ENCODE peak calls at places on chromosomes 4 and X, in eight cellular contexts. T is endodermal cell; L is effector memory CD4-positive, alpha-beta T cell; O is right atrium auricular region; E is cardiac muscle cell; I is trophoblast cell; U is A549; S is mesenchymal stem cell. R is an unnamed sample.

GRCh38 chrX:149527705-149528104 is 13.1 kb upstream of the EOLA1 start:
- DNase-seq in S (peak; percentile 52), T (peak; percentile 59), U (peak; percentile 53), O (no peak), E (peak; percentile 12), L (no peak), I (peak; percentile 31), R (peak; percentile 18)

GRCh38 chr4:173538148-173538902 is 8.3 kb upstream of the HAND2 start:
- DNase-seq in U (no peak), I (no peak), O (no peak), L (no peak), T (peak; percentile 75), S (peak; percentile 72), E (peak; percentile 58), R (no peak)

GRCh38 chr4:175377203-175377602 is 434.9 kb downstream of the GPM6A start:
- DNase-seq in S (no peak), T (no peak), U (no peak), I (no peak), E (no peak), O (no peak), L (no peak), R (no peak)

GRCh38 chr4:87026795-87027495 is 92.1 kb downstream of the AFF1 start:
- DNase-seq in O (no peak), E (no peak), S (no peak), I (no peak), L (no peak), T (no peak), U (no peak), R (no peak)

GRCh38 chr4:186108391-186108790 is 3.9 kb downstream of the FAM149A start:
- DNase-seq in I (no peak), T (no peak), S (no peak), L (no peak), E (no peak), O (no peak), U (no peak), R (no peak)

GRCh38 chr4:185082549-185082948 is 60.5 kb upstream of the SLC25A4 start:
- DNase-seq in E (no peak), U (no peak), O (no peak), I (no peak), S (no peak), L (no peak), T (no peak), R (no peak)

GRCh38 chr4:46329118-46329976 is 60.6 kb downstream of the GABRA2 start:
- DNase-seq in E (peak; percentile 67), O (no peak), S (peak; percentile 77), U (peak; percentile 8), T (peak; percentile 78), L (no peak), I (no peak), R (peak; percentile 66)

GRCh38 chrX:153608821-153609220 is 9.9 kb upstream of the CCNQ start:
- DNase-seq in E (no peak), S (no peak), I (no peak), T (no peak), U (no peak), L (no peak), O (no peak), R (no peak)

GRCh38 chr4:139887378-139887801 is 221.8 kb downstream of the MGST2 start:
- DNase-seq in O (no peak), L (no peak), U (no peak), E (no peak), I (no peak), S (peak; percentile 46), T (no peak), R (no peak)

GRCh38 chr4:112509243-112510190 is 6.5 kb downstream of the NEUROG2 start:
- DNase-seq in O (no peak), S (no peak), L (no peak), U (no peak), E (no peak), T (peak; percentile 78), I (no peak), R (no peak)

GRCh38 chrX:56793533-56794320 is 64.7 kb downstream of the NBDY start:
- DNase-seq in T (peak; percentile 26), O (peak; percentile 52), I (no peak), E (no peak), U (no peak), L (no peak), S (no peak), R (no peak)

GRCh38 chr4:165844151-165844550 is 28.9 kb upstream of the TLL1 start:
- DNase-seq in S (no peak), U (no peak), I (no peak), O (no peak), T (no peak), E (no peak), L (no peak), R (no peak)

GRCh38 chr4:25030283-25031076 is at the start of gene LGI2:
- DNase-seq in E (peak; percentile 70), I (peak; percentile 17), U (no peak), S (no peak), O (no peak), T (peak; percentile 81), L (no peak), R (peak; percentile 63)

GRCh38 chr4:32831104-32831503 is 2110.9 kb downstream of the PCDH7 start:
- DNase-seq in S (no peak), L (no peak), I (no peak), T (no peak), O (no peak), E (no peak), U (no peak), R (no peak)

GRCh38 chr4:78938474-78938867 is 767 bp downstream of the PAQR3 start:
- DNase-seq in L (no peak), I (no peak), E (no peak), O (no peak), S (peak; percentile 14), T (no peak), U (no peak), R (no peak)

GRCh38 chrX:151902813-151903591 is 9.7 kb upstream of the MAGEA4 start:
- DNase-seq in O (peak; percentile 72), U (peak; percentile 90), L (no peak), I (peak; percentile 49), S (peak; percentile 61), T (no peak), E (no peak), R (peak; percentile 53)

GRCh38 chr4:85376285-85376684 is 98.7 kb upstream of the ARHGAP24 start:
- DNase-seq in I (no peak), O (no peak), E (no peak), S (no peak), L (no peak), U (no peak), T (no peak), R (no peak)

GRCh38 chr4:30821891-30822612 is 101.9 kb downstream of the PCDH7 start:
- DNase-seq in I (no peak), L (no peak), O (no peak), S (peak; percentile 68), U (peak; percentile 0), E (no peak), T (no peak), R (peak; percentile 96)

GRCh38 chr4:129998436-129999150 is 902.6 kb downstream of the C4orf33 start:
- DNase-seq in O (no peak), U (no peak), I (peak; percentile 2), E (no peak), T (no peak), S (no peak), L (no peak), R (no peak)

GRCh38 chrX:48981178-48981577 is 9.5 kb upstream of the KCND1 start:
- DNase-seq in O (no peak), T (no peak), L (no peak), U (no peak), E (no peak), S (no peak), I (no peak), R (no peak)

GRCh38 chr4:8233672-8234484 is 34.8 kb downstream of the SH3TC1 start:
- DNase-seq in L (no peak), I (no peak), E (no peak), S (no peak), T (no peak), U (no peak), O (no peak), R (no peak)

GRCh38 chr4:99653921-99654890 is 3.4 kb downstream of the C4orf54 start:
- DNase-seq in I (no peak), S (no peak), L (no peak), U (no peak), O (no peak), T (no peak), E (no peak), R (peak; percentile 24)
- H3K4me1 ChIP-seq in I (no peaks in the 10 kb centered on the region), S (peaks cover 8% of the 10 kb centered on the region), L (no peaks in the 10 kb centered on the region), U (no peaks in the 10 kb centered on the region), O (no peaks in the 10 kb centered on the region), T (no peaks in the 10 kb centered on the region), E (no peaks in the 10 kb centered on the region), R (peaks cover 26% of the 10 kb centered on the region)

DNA sequence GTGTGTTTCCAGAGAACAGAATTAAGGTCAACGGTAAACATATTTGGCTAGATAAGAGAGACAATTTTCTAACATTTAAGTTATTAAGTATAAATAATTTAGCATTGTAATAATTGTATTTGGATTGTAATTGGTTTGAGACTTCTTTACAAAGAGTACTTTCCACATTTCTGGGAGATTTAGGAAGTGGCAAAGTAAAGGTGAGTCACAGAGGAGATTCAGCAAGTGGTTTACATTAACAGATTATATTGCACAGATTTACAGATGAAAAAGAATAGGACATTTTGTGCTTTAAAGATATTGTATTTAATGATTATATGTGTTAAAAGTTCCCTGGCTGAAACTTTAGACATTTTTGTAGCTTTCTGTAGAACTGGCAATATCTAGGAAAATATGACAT is 584.4 kb upstream of the AADAT start:
- DNase-seq in U (no peak), L (no peak), I (no peak), E (no peak), T (no peak), S (no peak), O (no peak), R (no peak)
- H3K27ac ChIP-seq in U (no peak overlapping the region), L (no peak overlapping the region), I (no peak overlapping the region), E (no peak overlapping the region), T (no peak overlapping the region), S (no peak overlapping the region), O (no peak overlapping the region), R (no peak overlapping the region)

DNA sequence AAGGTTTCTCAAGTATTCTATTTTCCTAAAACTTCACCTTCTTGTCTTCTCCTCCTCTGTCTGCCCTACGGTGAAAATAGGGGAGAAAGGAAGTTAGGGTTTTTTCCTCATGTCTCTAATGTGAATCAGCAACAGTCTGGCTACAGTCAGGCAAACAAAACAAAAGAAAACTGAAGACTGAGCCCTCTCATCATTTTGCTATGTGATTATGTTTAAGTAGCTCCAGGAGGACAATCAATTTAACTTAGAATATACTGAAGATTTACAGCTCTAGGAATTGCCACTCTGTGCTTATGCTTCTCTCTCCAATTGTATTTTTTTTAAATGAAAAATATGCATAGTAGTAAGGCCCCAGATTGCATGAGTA is 316.2 kb downstream of the GPAT3 start:
- DNase-seq in O (no peak), T (no peak), U (peak; percentile 54), I (no peak), L (no peak), E (no peak), S (peak; percentile 50), R (no peak)
- H3K4me1 ChIP-seq in O (no peaks in the 10 kb centered on the region), T (no peaks in the 10 kb centered on the region), U (peaks cover 64% of the 10 kb centered on the region), I (peaks cover 15% of the 10 kb centered on the region), L (no peaks in the 10 kb centered on the region), E (peaks cover 6% of the 10 kb centered on the region), S (peaks cover 7% of the 10 kb centered on the region), R (no peaks in the 10 kb centered on the region)

DNA sequence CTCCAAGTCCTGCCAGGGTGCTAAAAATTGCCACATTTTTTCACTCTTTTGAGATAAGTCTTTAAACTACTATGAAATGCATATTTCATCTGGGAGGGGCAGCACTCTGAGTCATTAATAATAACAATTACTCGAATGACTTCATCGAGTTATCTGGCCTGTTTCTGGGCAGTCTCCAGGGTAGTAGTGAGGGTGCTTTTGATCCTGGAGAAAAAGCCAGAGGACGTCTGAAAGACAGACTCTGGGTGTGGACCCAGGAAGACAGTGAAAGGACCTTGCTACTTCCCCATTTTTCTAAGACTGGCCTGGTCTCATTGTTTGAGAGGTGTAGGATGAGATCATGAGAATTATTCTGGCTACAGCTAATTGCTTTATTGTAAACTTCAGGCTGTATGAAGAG is 42.2 kb upstream of the SRD5A3 start:
- DNase-seq in I (peak; percentile 4), L (no peak), U (peak; percentile 2), S (peak; percentile 28), E (no peak), O (no peak), T (no peak), R (no peak)
- H3K27ac ChIP-seq in I (no peak overlapping the region), L (no peak overlapping the region), U (no peak overlapping the region), S (no peak overlapping the region), E (no peak overlapping the region), O (no peak overlapping the region), T (no peak overlapping the region), R (no peak overlapping the region)

R was measured in SJCRH30.